ENCODE peak calls at places on chromosomes 1 and 21, in nine cellular contexts. H, F, W, X, L, P, C, I and T are unnamed samples.

GRCh38 chr1:85313888-85314696 is 37.7 kb upstream of the BCL10 start:
- DNase-seq in F (peak), P (peak), I (peak), H (no peak), C (peak), L (no peak), W (no peak), X (no peak), T (peak)

GRCh38 chr1:169868978-169869377 is 24.7 kb downstream of the SCYL3 start:
- DNase-seq in F (no peak), P (no peak), C (no peak), H (no peak), W (no peak), L (no peak), I (no peak), X (no peak), T (no peak)

GRCh38 chr1:203269654-203270020 is 35.7 kb upstream of the BTG2 start:
- DNase-seq in W (no peak), C (no peak), X (no peak), P (no peak), I (no peak), F (no peak), H (no peak), L (no peak), T (no peak)

GRCh38 chr1:34780528-34780927 is 486 bp upstream of the GJB3 start:
- DNase-seq in W (no peak), I (no peak), C (no peak), P (no peak), F (no peak), H (no peak), L (no peak), X (no peak), T (no peak)

GRCh38 chr1:194295690-194296089 is 1109.3 kb upstream of the B3GALT2 start:
- DNase-seq in P (peak), W (peak), C (peak), L (no peak), H (no peak), X (peak), F (peak), I (peak), T (peak)

GRCh38 chr1:38778521-38778920 is 81.1 kb downstream of the RRAGC start:
- DNase-seq in C (no peak), W (no peak), X (no peak), F (no peak), I (no peak), L (no peak), P (no peak), H (no peak), T (no peak)

GRCh38 chr1:197184190-197184589 is 37.7 kb upstream of the ASPM start:
- DNase-seq in F (peak), L (no peak), X (no peak), I (no peak), C (peak), H (no peak), P (no peak), W (no peak), T (peak)

GRCh38 chr1:29706936-29707335 is 470.6 kb downstream of the PTPRU start:
- DNase-seq in I (no peak), P (peak), L (no peak), W (peak), C (peak), F (peak), X (no peak), H (no peak), T (peak)

GRCh38 chr1:160006312-160006940 is 25.4 kb downstream of the PIGM start:
- DNase-seq in H (peak), W (peak), C (peak), X (peak), F (peak), L (peak), I (peak), P (peak), T (peak)

GRCh38 chr1:100785399-100786082 is 66.0 kb downstream of the VCAM1 start:
- DNase-seq in L (no peak), F (peak), C (peak), I (no peak), W (no peak), H (no peak), X (no peak), P (peak), T (peak)

GRCh38 chr1:48688102-48688760 is 88.5 kb downstream of the BEND5 start:
- DNase-seq in X (no peak), L (no peak), I (no peak), W (peak), H (no peak), F (no peak), C (peak), P (no peak), T (no peak)

GRCh38 chr1:54606096-54606989 is 17.0 kb downstream of the FAM151A start:
- DNase-seq in H (no peak), C (no peak), F (no peak), I (no peak), L (no peak), P (no peak), X (no peak), W (no peak), T (no peak)

GRCh38 chr1:204769997-204770396 is 84.5 kb upstream of the LRRN2 start:
- DNase-seq in I (no peak), L (no peak), F (no peak), P (no peak), C (no peak), X (no peak), H (no peak), W (no peak), T (no peak)

GRCh38 chr1:78718566-78718965 is 68.9 kb downstream of the IFI44 start:
- DNase-seq in X (no peak), P (peak), W (no peak), L (no peak), C (no peak), F (no peak), H (no peak), I (no peak), T (no peak)

GRCh38 chr1:54278941-54279422 is 79.0 kb downstream of the MRPL37 start:
- DNase-seq in H (no peak), I (peak), F (peak), W (no peak), C (peak), L (no peak), X (no peak), P (peak), T (peak)

GRCh38 chr1:175163702-175164101 is 28.9 kb downstream of the KIAA0040 start:
- DNase-seq in I (no peak), C (no peak), P (no peak), W (no peak), F (no peak), H (no peak), X (no peak), L (no peak), T (no peak)

GRCh38 chr21:33951276-33952178 is 35.9 kb upstream of the ATP5PO start:
- DNase-seq in P (peak), I (no peak), C (peak), H (no peak), F (peak), L (no peak), X (no peak), W (no peak), T (peak)

GRCh38 chr1:156117414-156118174 is 3.1 kb downstream of the LMNA start:
- DNase-seq in W (no peak), X (no peak), C (no peak), L (no peak), H (no peak), F (no peak), P (no peak), I (no peak), T (peak)

GRCh38 chr1:167938083-167938482 is 1.2 kb upstream of the MPC2 start:
- DNase-seq in L (no peak), C (no peak), W (no peak), H (no peak), P (no peak), X (no peak), F (no peak), I (no peak), T (no peak)

GRCh38 chr1:33128781-33129180 is 47.8 kb downstream of the AZIN2 start:
- DNase-seq in I (no peak), F (no peak), H (no peak), W (no peak), P (no peak), C (no peak), X (no peak), L (no peak), T (no peak)

GRCh38 chr1:242426271-242426905 is 98.1 kb downstream of the PLD5 start:
- DNase-seq in C (no peak), H (no peak), L (no peak), I (no peak), W (no peak), F (no peak), P (no peak), X (no peak), T (no peak)

GRCh38 chr1:19505694-19506457 is 20.5 kb upstream of the CAPZB start:
- DNase-seq in F (no peak), C (no peak), H (peak), W (no peak), L (peak), I (peak), P (no peak), X (no peak), T (no peak)

GRCh38 chr1:44120398-44120949 is 1.9 kb downstream of the KLF17 start:
- DNase-seq in L (no peak), P (no peak), C (no peak), H (no peak), I (no peak), F (no peak), X (no peak), W (no peak), T (no peak)

GRCh38 chr21:34962586-34963222 is 86.4 kb downstream of the RUNX1 start:
- DNase-seq in W (no peak), F (no peak), L (no peak), H (no peak), X (no peak), C (no peak), I (no peak), P (no peak), T (no peak)

GRCh38 chr1:17653728-17654351 is 101.3 kb upstream of the ACTL8 start:
- DNase-seq in C (peak), W (peak), H (no peak), L (peak), F (peak), X (peak), I (peak), P (peak), T (peak)

GRCh38 chr1:56929492-56929891 is 36.3 kb downstream of the C8B start:
- DNase-seq in W (no peak), F (no peak), X (no peak), I (no peak), C (no peak), L (no peak), H (no peak), P (no peak), T (no peak)
- TF ChIP-seq CTCF in W (no peak), F (no peak), X (no peak), I (no peak), C (no peak), L (no peak), H (no peak), P (no peak), T (no peak)

DNA sequence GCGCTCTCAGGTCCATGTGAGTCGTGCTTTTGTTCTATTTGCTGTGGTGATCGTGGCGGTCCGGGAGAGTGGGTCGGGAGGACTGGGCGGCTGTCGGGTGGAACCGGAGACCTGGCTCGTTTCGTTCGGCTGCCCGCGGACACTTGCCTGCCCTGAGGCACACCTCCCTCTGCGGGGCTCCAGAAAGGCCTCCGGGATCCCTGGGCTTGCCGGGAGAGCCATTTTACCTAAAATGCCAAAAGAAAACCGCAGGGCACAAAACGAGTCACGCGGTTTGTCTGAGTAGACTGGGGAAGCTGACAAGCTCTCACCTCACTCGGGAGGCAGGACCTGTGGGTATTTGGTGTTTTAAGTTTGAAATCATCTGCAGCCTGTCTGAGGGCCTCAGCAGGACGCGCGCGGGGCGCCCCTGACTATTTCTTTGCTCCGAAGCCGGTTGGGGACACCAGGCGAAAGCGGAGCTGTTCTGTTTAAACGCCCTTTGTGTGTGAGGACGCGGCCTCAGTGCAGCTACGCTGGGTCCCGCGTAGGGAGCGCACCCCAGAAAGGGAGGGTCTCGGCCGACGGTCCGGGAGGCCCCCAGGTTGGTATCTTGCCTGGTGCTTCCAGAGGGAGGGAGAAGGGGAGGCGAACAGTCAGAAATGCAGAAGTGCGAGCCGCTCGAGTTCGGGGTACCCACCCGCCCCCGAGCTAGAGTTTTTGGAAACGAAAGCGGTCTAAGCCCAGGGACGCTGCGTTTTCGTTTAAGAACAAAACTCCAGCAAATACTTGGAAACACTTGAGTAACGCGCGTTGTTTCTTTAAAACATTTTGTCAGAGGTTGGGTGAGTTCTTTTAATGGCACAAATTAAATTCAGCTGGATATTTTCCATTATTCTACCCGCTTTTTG is 996 bp downstream of the LHX8 start:
- DNase-seq in C (peak), X (no peak), I (no peak), P (peak), F (peak), L (no peak), W (no peak), H (no peak), T (no peak)
- H3K4me3 ChIP-seq in C (peak), X (no peak), I (no peak), P (no peak), F (peak), L (no peak), W (no peak), H (no peak), T (peak)

GRCh38 chr1:247287460-247287859 is 31.6 kb downstream of the VN1R5 start:
- DNase-seq in L (no peak), F (no peak), I (no peak), H (no peak), W (no peak), P (no peak), C (no peak), X (peak), T (no peak)
- TF ChIP-seq CTCF in L (no peak), F (no peak), I (no peak), H (no peak), W (no peak), P (no peak), C (no peak), X (no peak), T (peak)

DNA sequence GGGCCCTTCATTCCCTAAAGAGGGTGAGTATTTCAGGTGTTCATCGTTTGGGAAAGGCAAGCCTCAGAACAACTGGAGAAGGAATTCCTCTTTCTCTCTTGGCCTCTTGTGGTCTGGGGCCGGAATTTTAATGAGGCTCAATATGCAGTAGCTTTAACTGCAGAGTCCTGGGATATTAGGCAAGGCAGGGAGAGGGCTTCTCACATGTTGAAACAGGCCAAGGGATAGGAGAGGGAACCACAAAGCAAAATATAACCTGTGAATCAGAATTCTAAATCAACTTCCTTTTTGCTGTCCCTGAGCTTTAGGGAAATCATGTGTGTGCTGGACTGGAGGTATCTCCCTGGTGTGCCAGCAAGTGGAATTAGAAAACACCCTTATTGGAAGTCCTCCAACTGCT is 215.7 kb upstream of the ZRANB2 start:
- DNase-seq in C (no peak), I (no peak), W (no peak), F (peak), H (no peak), X (no peak), P (peak), L (no peak), T (no peak)
- H3K4me3 ChIP-seq in C (no peak), I (no peak), W (no peak), F (no peak), H (no peak), X (no peak), P (no peak), L (no peak), T (no peak)

DNA sequence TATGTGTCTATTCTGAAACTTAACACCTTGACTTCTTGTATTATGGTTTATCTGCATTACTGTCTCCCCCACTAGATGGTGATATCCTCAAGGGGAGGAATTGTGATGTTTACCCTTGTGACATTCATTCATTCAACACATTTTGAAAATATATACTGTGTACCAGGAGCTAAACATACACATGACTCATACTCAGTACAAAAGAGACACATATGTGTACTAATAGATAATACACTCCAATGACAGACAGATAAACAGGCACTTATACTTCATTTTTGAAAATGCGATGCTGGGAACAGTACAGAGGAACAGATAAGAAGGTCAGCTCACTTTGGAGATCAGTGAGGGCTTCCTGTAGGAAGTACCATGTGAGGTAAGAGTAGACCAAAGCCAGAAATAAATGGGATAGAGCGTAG is 8.9 kb upstream of the RAB3GAP2 start:
- DNase-seq in X (no peak), L (no peak), F (peak), W (peak), C (peak), I (no peak), H (no peak), P (no peak), T (peak)
- TF ChIP-seq CTCF in X (no peak), L (no peak), F (peak), W (peak), C (peak), I (peak), H (no peak), P (peak), T (peak)

DNA sequence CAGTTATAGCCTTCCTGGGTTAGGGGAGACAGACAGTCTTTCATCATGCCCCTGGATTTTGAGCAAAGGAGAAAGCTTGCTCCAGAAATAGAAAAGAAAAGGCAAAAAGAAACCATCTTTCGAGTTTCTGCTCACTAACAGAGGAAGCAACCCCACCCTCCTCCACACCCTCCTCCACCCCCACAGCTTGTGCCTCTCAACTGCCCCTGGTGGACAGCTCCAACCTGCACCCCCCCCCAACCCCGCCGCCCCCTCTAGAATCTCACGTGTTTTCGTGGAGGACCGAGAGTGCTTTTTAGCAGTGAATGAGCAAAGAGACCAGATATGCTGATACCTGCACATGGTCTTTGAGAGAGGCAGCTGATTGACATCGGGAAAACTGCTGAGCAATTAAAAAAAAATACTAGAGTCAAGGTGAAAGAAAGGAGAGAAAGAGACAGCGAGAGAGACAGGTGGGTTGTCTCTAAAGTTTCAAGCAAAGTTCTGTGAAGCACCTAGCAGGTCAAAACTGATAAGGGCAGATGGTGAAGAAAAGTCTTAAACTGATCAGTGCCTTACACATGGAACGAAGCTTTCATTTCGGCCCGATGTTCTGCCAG is 358.3 kb downstream of the KIF26B start:
- DNase-seq in P (no peak), I (no peak), X (no peak), H (no peak), W (peak), C (peak), F (peak), L (peak), T (peak)
- H3K4me3 ChIP-seq in P (no peak), I (no peak), X (no peak), H (no peak), W (no peak), C (no peak), F (no peak), L (no peak), T (peak)

GRCh38 chr1:61950418-61950817 is 208.1 kb downstream of the PATJ start:
- DNase-seq in P (no peak), X (no peak), I (no peak), H (no peak), W (no peak), C (peak), L (no peak), F (peak), T (no peak)
- TF ChIP-seq CTCF in P (peak), X (peak), I (peak), H (no peak), W (peak), C (peak), L (no peak), F (peak), T (no peak)